ENCODE peak calls at places on chromosomes 7 and 10, in nine cellular contexts. C, Y, D, R, S, I, H, T and Z are unnamed samples.

GRCh38 chr10:104267721-104268690 is 978 bp upstream of the GSTO2 start:
- DNase-seq in C (no peak), Y (peak; percentile 76), D (no peak), R (no peak), S (peak; percentile 31), I (no peak), H (no peak), T (no peak), Z (no peak)

GRCh38 chr10:16748749-16749148 is 68.5 kb downstream of the RSU1 start:
- DNase-seq in C (no peak), Y (no peak), D (no peak), R (no peak), S (no peak), I (no peak), H (no peak), T (no peak), Z (no peak)

GRCh38 chr10:94076325-94076841 is 82.7 kb downstream of the PLCE1 start:
- DNase-seq in C (peak; percentile 30), Y (no peak), D (no peak), R (peak; percentile 63), S (peak; percentile 63), I (peak; percentile 46), H (no peak), T (no peak), Z (peak; percentile 24)

GRCh38 chr7:104024632-104025031 is 35.2 kb upstream of the RELN start:
- DNase-seq in C (no peak), Y (no peak), D (no peak), R (no peak), S (no peak), I (no peak), H (no peak), T (no peak), Z (no peak)

GRCh38 chr7:8724080-8724718 is 290.8 kb downstream of the NXPH1 start:
- DNase-seq in C (no peak), Y (no peak), D (no peak), R (no peak), S (peak; percentile 10), I (peak; percentile 42), H (no peak), T (peak; percentile 51), Z (peak; percentile 90)

GRCh38 chr10:92082583-92083280 is 159.2 kb downstream of the BTAF1 start:
- DNase-seq in C (no peak), Y (no peak), D (no peak), R (no peak), S (no peak), I (no peak), H (no peak), T (no peak), Z (no peak)

GRCh38 chr10:130206216-130206737 is 70.1 kb downstream of the GLRX3 start:
- DNase-seq in C (no peak), Y (no peak), D (no peak), R (no peak), S (no peak), I (no peak), H (no peak), T (no peak), Z (no peak)

GRCh38 chr10:131049051-131049450 is 262.5 kb downstream of the TCERG1L start:
- DNase-seq in C (no peak), Y (peak; percentile 15), D (no peak), R (no peak), S (no peak), I (no peak), H (no peak), T (no peak), Z (peak; percentile 84)

GRCh38 chr10:103854265-103854686 is 1.1 kb downstream of the SH3PXD2A start:
- DNase-seq in C (no peak), Y (no peak), D (no peak), R (no peak), S (peak; percentile 44), I (no peak), H (no peak), T (no peak), Z (peak; percentile 65)

GRCh38 chr7:140160308-140160707 is 16.5 kb downstream of the KDM7A start:
- DNase-seq in C (no peak), Y (no peak), D (no peak), R (no peak), S (no peak), I (no peak), H (no peak), T (no peak), Z (peak; percentile 58)

GRCh38 chr10:76711374-76711997 is 926.1 kb downstream of the KCNMA1 start:
- DNase-seq in C (no peak), Y (no peak), D (no peak), R (no peak), S (no peak), I (no peak), H (no peak), T (no peak), Z (peak; percentile 3)

GRCh38 chr7:29486191-29486700 is 77.4 kb upstream of the PRR15 start:
- DNase-seq in C (no peak), Y (no peak), D (no peak), R (no peak), S (no peak), I (no peak), H (no peak), T (no peak), Z (no peak)

GRCh38 chr7:105978035-105978434 is 15.0 kb downstream of the CDHR3 start:
- DNase-seq in C (no peak), Y (no peak), D (no peak), R (no peak), S (no peak), I (no peak), H (no peak), T (no peak), Z (no peak)

GRCh38 chr10:88530629-88531382 is 52.3 kb downstream of the RNLS start:
- DNase-seq in C (no peak), Y (no peak), D (no peak), R (no peak), S (no peak), I (no peak), H (no peak), T (no peak), Z (no peak)

GRCh38 chr10:104303594-104304178 is 34.6 kb downstream of the ITPRIP start:
- DNase-seq in C (no peak), Y (no peak), D (no peak), R (no peak), S (peak; percentile 23), I (no peak), H (no peak), T (no peak), Z (no peak)

GRCh38 chr10:92222603-92223275 is 68.1 kb downstream of the CPEB3 start:
- DNase-seq in C (no peak), Y (no peak), D (no peak), R (peak; percentile 63), S (peak; percentile 84), I (no peak), H (no peak), T (no peak), Z (no peak)

GRCh38 chr10:114404171-114405010 is at the start of gene AFAP1L2:
- DNase-seq in C (no peak), Y (no peak), D (no peak), R (no peak), S (no peak), I (peak; percentile 71), H (peak; percentile 58), T (peak; percentile 57), Z (peak; percentile 63)

DNA sequence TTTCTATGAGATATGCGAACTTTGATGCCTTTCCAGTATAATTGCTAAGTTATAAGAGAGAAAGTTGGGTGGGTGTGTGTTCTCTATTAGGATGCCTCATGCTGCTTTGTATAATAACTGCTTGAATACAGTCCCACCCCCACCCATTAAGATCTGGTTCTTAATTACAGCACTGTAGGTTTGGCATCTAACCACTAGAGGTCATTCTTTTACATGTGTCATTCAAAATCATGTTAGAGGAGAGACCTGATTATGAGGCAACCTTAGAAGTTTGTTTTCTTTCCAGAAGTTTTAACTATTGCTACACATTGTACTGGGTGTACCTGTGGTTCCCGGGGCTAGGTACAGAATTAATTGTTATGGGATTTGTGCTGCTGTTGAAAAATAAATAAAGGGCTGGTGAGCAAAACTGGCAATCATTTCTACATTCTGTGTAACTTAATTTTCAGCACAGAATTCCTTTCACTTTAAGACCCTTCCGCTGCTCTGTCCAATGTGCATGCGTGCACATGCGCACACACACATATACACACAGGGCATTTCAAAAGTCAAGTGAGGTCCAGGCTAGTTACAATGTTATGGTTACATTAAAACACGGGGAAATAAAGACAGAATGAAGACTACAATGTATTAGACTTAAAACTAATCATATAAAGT is 1156.3 kb downstream of the SORCS3 start:
- DNase-seq in C (no peak), Y (no peak), D (no peak), R (peak; percentile 33), S (peak; percentile 40), I (no peak), H (no peak), T (no peak), Z (peak; percentile 54)
- TF ChIP-seq CTCF in C (no peak), Y (peak; percentile 31), D (peak; percentile 63), R (peak; percentile 35), S (peak; percentile 7), I (peak; percentile 48), H (peak; percentile 9), T (no peak), Z (peak; percentile 76)

GRCh38 chr10:6144609-6145413 is 56.0 kb downstream of the RBM17 start:
- DNase-seq in C (peak; percentile 45), Y (peak; percentile 99), D (peak; percentile 92), R (peak; percentile 88), S (peak; percentile 81), I (peak; percentile 92), H (peak; percentile 92), T (peak; percentile 90), Z (peak; percentile 83)
- TF ChIP-seq CTCF in C (no peak), Y (no peak), D (peak; percentile 51), R (no peak), S (no peak), I (no peak), H (no peak), T (no peak), Z (no peak)

DNA sequence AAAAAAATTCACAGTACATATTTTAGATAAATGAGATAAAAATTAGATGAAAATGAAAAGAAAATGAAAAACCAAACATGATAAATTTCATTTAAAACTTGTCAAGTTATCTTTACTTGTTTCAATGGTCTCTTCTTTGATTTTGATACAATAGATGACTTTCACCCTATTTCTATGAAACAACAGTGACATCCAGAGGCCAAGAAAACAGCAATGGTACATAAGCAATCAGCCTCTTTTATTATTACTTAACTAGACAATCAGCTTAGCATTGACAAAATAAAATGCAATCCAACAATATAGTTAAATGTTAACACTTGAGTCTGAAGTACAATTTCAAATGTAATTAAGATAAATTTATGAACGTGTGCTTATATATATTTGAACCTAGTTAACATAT is 74.8 kb upstream of the GPR37 start:
- DNase-seq in C (no peak), Y (no peak), D (no peak), R (peak; percentile 19), S (no peak), I (no peak), H (no peak), T (no peak), Z (no peak)
- TF ChIP-seq CTCF in C (peak; percentile 22), Y (no peak), D (no peak), R (no peak), S (no peak), I (peak; percentile 11), H (no peak), T (no peak), Z (peak; percentile 48)

GRCh38 chr10:119079572-119080520 is 771 bp downstream of the EIF3A start:
- DNase-seq in C (peak; percentile 34), Y (peak; percentile 94), D (peak; percentile 73), R (peak; percentile 80), S (peak; percentile 81), I (peak; percentile 75), H (peak; percentile 76), T (peak; percentile 78), Z (peak; percentile 78)

GRCh38 chr10:119078422-119079179 is 2.0 kb downstream of the EIF3A start:
- DNase-seq in C (no peak), Y (no peak), D (no peak), R (no peak), S (no peak), I (no peak), H (no peak), T (no peak), Z (no peak)

GRCh38 chr10:119080521-119081259 is at the start of gene EIF3A:
- DNase-seq in C (peak; percentile 68), Y (peak; percentile 99), D (peak; percentile 92), R (peak; percentile 93), S (peak; percentile 92), I (peak; percentile 94), H (peak; percentile 95), T (peak; percentile 94), Z (peak; percentile 95)
- TF ChIP-seq CTCF in C (no peak), Y (peak; percentile 25), D (no peak), R (no peak), S (no peak), I (no peak), H (no peak), T (no peak), Z (no peak)